ENCODE peak calls at places on chromosomes 6 and 20, in eight cellular contexts. G, A, T, Y, R, H, O and P are unnamed samples.

GRCh38 chr6:6972456-6972855 is 135.3 kb upstream of the RREB1 start:
- DNase-seq in G (peak), H (no peak), O (peak), A (peak), T (no peak), R (no peak), Y (no peak), P (no peak)

GRCh38 chr6:124882580-124883393 is 79.5 kb upstream of the RNF217 start:
- DNase-seq in A (peak), G (peak), R (no peak), Y (no peak), O (no peak), T (no peak), H (peak), P (no peak)

GRCh38 chr6:50655848-50656453 is 57.4 kb upstream of the TFAP2D start:
- DNase-seq in R (no peak), Y (no peak), G (no peak), A (peak), H (peak), O (no peak), T (no peak), P (no peak)

GRCh38 chr6:10837009-10837691 is 1.2 kb downstream of the MAK start:
- DNase-seq in R (peak), T (no peak), G (peak), H (peak), Y (peak), O (no peak), A (peak), P (no peak)

GRCh38 chr6:132354517-132355167 is 46.6 kb downstream of the MOXD1 start:
- DNase-seq in H (peak), Y (no peak), T (no peak), O (peak), G (peak), A (peak), R (peak), P (no peak)

GRCh38 chr6:163314791-163315404 is 99.6 kb upstream of the QKI start:
- DNase-seq in T (no peak), A (no peak), H (no peak), O (no peak), G (no peak), Y (no peak), R (no peak), P (no peak)

GRCh38 chr6:21295846-21296245 is 297.7 kb upstream of the SOX4 start:
- DNase-seq in T (no peak), G (no peak), A (no peak), O (no peak), Y (no peak), R (no peak), H (no peak), P (no peak)

GRCh38 chr6:123462141-123462540 is 174.6 kb downstream of the TRDN start:
- DNase-seq in O (no peak), Y (no peak), R (no peak), T (no peak), G (no peak), H (no peak), A (no peak), P (no peak)

GRCh38 chr20:9408422-9409300 is 105.7 kb upstream of the LAMP5 start:
- DNase-seq in G (peak), T (no peak), O (no peak), R (no peak), H (no peak), Y (peak), A (peak), P (no peak)

GRCh38 chr6:85464722-85465150 is 14.9 kb downstream of the NT5E start:
- DNase-seq in A (peak), R (no peak), O (peak), T (no peak), H (peak), Y (no peak), G (peak), P (no peak)

GRCh38 chr6:25173951-25174474 is 105.2 kb upstream of the CARMIL1 start:
- DNase-seq in O (peak), R (no peak), A (peak), Y (no peak), T (no peak), H (peak), G (peak), P (no peak)

GRCh38 chr20:36645353-36645752 is 643 bp downstream of the SLA2 start:
- DNase-seq in A (no peak), H (no peak), G (no peak), T (no peak), Y (no peak), R (no peak), O (no peak), P (no peak)

GRCh38 chr6:107118976-107119375 is 3.7 kb upstream of the BEND3 start:
- DNase-seq in H (peak), Y (no peak), O (no peak), R (no peak), A (no peak), T (no peak), G (peak), P (no peak)

GRCh38 chr6:11853678-11854417 is 75.2 kb upstream of the ADTRP start:
- DNase-seq in G (no peak), Y (no peak), O (no peak), T (no peak), A (no peak), H (no peak), R (no peak), P (no peak)

GRCh38 chr6:46876126-46876525 is 45.6 kb downstream of the ADGRF5 start:
- DNase-seq in G (peak), R (no peak), O (peak), H (peak), Y (peak), A (peak), T (no peak), P (no peak)

GRCh38 chr6:32906539-32906938 is 34.3 kb downstream of the HLA-DMB start:
- DNase-seq in O (peak), T (no peak), G (no peak), A (peak), Y (no peak), R (no peak), H (no peak), P (no peak)

GRCh38 chr6:25503686-25504085 is 148.3 kb upstream of the SCGN start:
- DNase-seq in R (no peak), A (no peak), H (no peak), T (no peak), O (no peak), G (no peak), Y (no peak), P (no peak)

GRCh38 chr6:89208551-89208950 is 8.6 kb downstream of the GABRR1 start:
- DNase-seq in T (no peak), Y (no peak), H (no peak), R (no peak), A (no peak), G (no peak), O (no peak), P (no peak)

GRCh38 chr20:9051508-9051907 is 17.4 kb upstream of the PLCB4 start:
- DNase-seq in O (peak), G (peak), Y (no peak), R (no peak), H (peak), T (no peak), A (peak), P (no peak)

GRCh38 chr6:52605610-52606185 is 28.8 kb upstream of the TRAM2 start:
- DNase-seq in H (no peak), O (no peak), Y (no peak), T (no peak), A (no peak), R (no peak), G (no peak), P (no peak)